ENCODE peak calls at places on chromosome 18, in eight cellular contexts. O is breast epithelium, N is uterus, B is GM23338, G is PC-3, E is cardiac muscle cell, U is heart left ventricle, M is Peyer's patch. Y is an unnamed sample.

GRCh38 chr18:5895886-5896740 is 791 bp upstream of the TMEM200C start:
- DNase-seq in O (peak), N (no peak), B (peak), G (peak), E (peak), U (peak), M (peak), Y (no peak)

GRCh38 chr18:5527603-5528002 is 16.2 kb downstream of the EPB41L3 start:
- DNase-seq in O (no peak), N (no peak), B (no peak), G (no peak), E (no peak), U (peak), M (no peak), Y (no peak)

GRCh38 chr18:9787716-9788115 is 79.6 kb downstream of the RAB31 start:
- DNase-seq in O (no peak), N (no peak), B (no peak), G (no peak), E (no peak), U (no peak), M (no peak), Y (no peak)

GRCh38 chr18:68667121-68667520 is 47.8 kb downstream of the TMX3 start:
- DNase-seq in O (no peak), N (no peak), B (no peak), G (no peak), E (no peak), U (no peak), M (no peak), Y (no peak)

GRCh38 chr18:35490894-35491688 is 6.7 kb downstream of the INO80C start:
- DNase-seq in O (no peak), N (no peak), B (peak), G (no peak), E (no peak), U (no peak), M (no peak), Y (no peak)

GRCh38 chr18:42072407-42072806 is 117.4 kb downstream of the PIK3C3 start:
- DNase-seq in O (no peak), N (no peak), B (peak), G (no peak), E (no peak), U (no peak), M (no peak), Y (no peak)

GRCh38 chr18:49537232-49537876 is 24.5 kb upstream of the LIPG start:
- DNase-seq in O (no peak), N (no peak), B (no peak), G (peak), E (no peak), U (no peak), M (no peak), Y (no peak)

GRCh38 chr18:44238449-44238848 is 442.2 kb upstream of the SETBP1 start:
- DNase-seq in O (no peak), N (no peak), B (no peak), G (no peak), E (no peak), U (no peak), M (no peak), Y (no peak)

GRCh38 chr18:59898609-59899297 is 1.0 kb upstream of the PMAIP1 start:
- DNase-seq in O (no peak), N (no peak), B (no peak), G (no peak), E (no peak), U (no peak), M (no peak), Y (no peak)

GRCh38 chr18:69400253-69400975 is at the start of gene DOK6:
- DNase-seq in O (no peak), N (peak), B (peak), G (no peak), E (peak), U (peak), M (no peak), Y (peak)

GRCh38 chr18:21489119-21489750 is 111.3 kb downstream of the ESCO1 start:
- DNase-seq in O (no peak), N (no peak), B (peak), G (peak), E (peak), U (no peak), M (no peak), Y (no peak)

GRCh38 chr18:54825626-54826344 is 2.5 kb upstream of the RAB27B start:
- DNase-seq in O (no peak), N (no peak), B (no peak), G (no peak), E (no peak), U (no peak), M (no peak), Y (no peak)

GRCh38 chr18:44790860-44791259 is 110.2 kb downstream of the SETBP1 start:
- DNase-seq in O (no peak), N (no peak), B (no peak), G (no peak), E (no peak), U (no peak), M (no peak), Y (no peak)

GRCh38 chr18:43590182-43590903 is 313.1 kb upstream of the SYT4 start:
- DNase-seq in O (no peak), N (no peak), B (no peak), G (peak), E (no peak), U (no peak), M (no peak), Y (no peak)

GRCh38 chr18:58228762-58229161 is 184.7 kb downstream of the NEDD4L start:
- DNase-seq in O (no peak), N (no peak), B (peak), G (no peak), E (no peak), U (no peak), M (no peak), Y (no peak)

GRCh38 chr18:41858761-41859555 is 96.1 kb upstream of the PIK3C3 start:
- DNase-seq in O (no peak), N (no peak), B (no peak), G (no peak), E (no peak), U (no peak), M (no peak), Y (no peak)

GRCh38 chr18:4638680-4639079 is 183.6 kb upstream of the DLGAP1 start:
- DNase-seq in O (no peak), N (no peak), B (no peak), G (no peak), E (no peak), U (no peak), M (no peak), Y (no peak)

GRCh38 chr18:68426731-68427315 is 288.1 kb downstream of the TMX3 start:
- DNase-seq in O (no peak), N (no peak), B (no peak), G (no peak), E (no peak), U (no peak), M (no peak), Y (no peak)

GRCh38 chr18:41569867-41570266 is 385.2 kb upstream of the PIK3C3 start:
- DNase-seq in O (no peak), N (no peak), B (no peak), G (peak), E (no peak), U (no peak), M (no peak), Y (no peak)

GRCh38 chr18:45962461-45962860 is 4.7 kb downstream of the EPG5 start:
- DNase-seq in O (no peak), N (no peak), B (no peak), G (peak), E (peak), U (no peak), M (no peak), Y (no peak)

GRCh38 chr18:47175283-47175894 is 775 bp downstream of the IER3IP1 start:
- DNase-seq in O (no peak), N (no peak), B (peak), G (no peak), E (no peak), U (no peak), M (peak), Y (no peak)

GRCh38 chr18:51337406-51337805 is 139.9 kb upstream of the MEX3C start:
- DNase-seq in O (no peak), N (no peak), B (no peak), G (no peak), E (no peak), U (no peak), M (no peak), Y (no peak)

GRCh38 chr18:23825496-23825895 is 136.2 kb downstream of the LAMA3 start:
- DNase-seq in O (no peak), N (no peak), B (no peak), G (no peak), E (no peak), U (no peak), M (no peak), Y (no peak)

GRCh38 chr18:9333441-9334350 is 877 bp upstream of the TWSG1 start:
- DNase-seq in O (no peak), N (peak), B (peak), G (no peak), E (no peak), U (no peak), M (peak), Y (no peak)

GRCh38 chr18:13164406-13164805 is 54.2 kb upstream of the LDLRAD4 start:
- DNase-seq in O (no peak), N (no peak), B (no peak), G (no peak), E (no peak), U (no peak), M (no peak), Y (no peak)

GRCh38 chr18:2653467-2653866 is 2.1 kb upstream of the SMCHD1 start:
- DNase-seq in O (no peak), N (no peak), B (peak), G (no peak), E (no peak), U (no peak), M (no peak), Y (no peak)

GRCh38 chr18:48186084-48186798 is 222.9 kb downstream of the ZBTB7C start:
- DNase-seq in O (no peak), N (peak), B (peak), G (no peak), E (peak), U (no peak), M (no peak), Y (peak)

GRCh38 chr18:49002881-49003280 is 52.1 kb upstream of the SMAD7 start:
- DNase-seq in O (no peak), N (no peak), B (no peak), G (no peak), E (no peak), U (no peak), M (no peak), Y (no peak)

GRCh38 chr18:7778181-7778580 is 211.1 kb downstream of the PTPRM start:
- DNase-seq in O (no peak), N (no peak), B (no peak), G (peak), E (no peak), U (no peak), M (no peak), Y (no peak)

GRCh38 chr18:68083131-68083530 is 566.6 kb upstream of the DSEL start:
- DNase-seq in O (no peak), N (no peak), B (no peak), G (no peak), E (no peak), U (no peak), M (no peak), Y (no peak)

GRCh38 chr18:6236258-6236657 is 178.5 kb downstream of the L3MBTL4 start:
- DNase-seq in O (no peak), N (no peak), B (no peak), G (no peak), E (no peak), U (no peak), M (no peak), Y (no peak)

GRCh38 chr18:70461323-70462077 is 172.7 kb downstream of the SOCS6 start:
- DNase-seq in O (no peak), N (no peak), B (no peak), G (no peak), E (no peak), U (no peak), M (no peak), Y (no peak)

GRCh38 chr18:70468861-70469570 is 180.2 kb downstream of the SOCS6 start:
- DNase-seq in O (no peak), N (no peak), B (no peak), G (no peak), E (no peak), U (no peak), M (no peak), Y (no peak)

GRCh38 chr18:70462078-70462439 is 173.2 kb downstream of the SOCS6 start:
- DNase-seq in O (no peak), N (no peak), B (no peak), G (no peak), E (no peak), U (no peak), M (no peak), Y (no peak)

GRCh38 chr18:70463085-70463484 is 174.2 kb downstream of the SOCS6 start:
- DNase-seq in O (no peak), N (no peak), B (no peak), G (no peak), E (no peak), U (no peak), M (no peak), Y (no peak)

DNA sequence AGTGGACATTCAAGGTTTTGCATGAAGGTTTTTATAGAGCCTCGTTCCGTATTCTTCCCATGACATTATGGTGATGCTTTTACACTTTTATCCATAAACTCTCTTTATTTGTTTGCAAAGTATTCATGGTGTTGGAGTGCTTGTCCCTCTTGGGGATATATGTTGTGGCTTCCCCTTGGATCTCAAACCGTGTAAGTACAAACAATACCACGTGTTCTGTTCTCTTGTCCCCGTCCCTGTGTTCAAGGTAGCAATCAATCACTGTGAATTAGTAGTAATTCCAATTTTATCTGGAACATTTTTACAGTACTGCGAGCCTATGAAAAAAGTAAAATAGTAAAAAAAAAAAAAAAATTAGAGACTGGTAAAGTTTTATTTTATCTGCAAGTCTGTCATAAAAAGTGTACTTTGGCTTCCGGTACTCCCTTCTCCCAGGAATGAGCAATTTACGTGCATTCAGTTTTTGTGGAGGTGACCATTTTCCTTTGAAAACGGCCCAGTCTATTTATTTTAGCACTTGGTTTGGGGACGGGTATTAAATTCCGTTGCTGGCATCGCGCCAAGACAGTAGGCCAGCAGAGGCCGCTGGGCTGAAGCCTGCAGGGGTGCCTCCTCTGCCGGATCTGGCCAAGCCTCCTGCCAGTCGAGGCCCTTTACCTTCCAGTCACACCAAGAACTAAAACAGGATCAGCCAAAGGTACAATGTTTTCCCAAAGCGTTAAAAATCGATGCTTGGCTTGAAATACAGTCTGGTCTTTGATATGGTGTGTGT is 175.7 kb downstream of the SOCS6 start:
- DNase-seq in O (peak), N (peak), B (peak), G (peak), E (peak), U (peak), M (peak), Y (peak)
- TF ChIP-seq CTCF in O (no peak), N (no peak), B (peak), G (peak), E (peak), U (peak), M (no peak), Y (peak)

GRCh38 chr18:64679121-64679520 is 530.2 kb upstream of the LINC00305 start:
- DNase-seq in O (no peak), N (no peak), B (no peak), G (no peak), E (no peak), U (no peak), M (no peak), Y (no peak)

GRCh38 chr18:64678048-64678447 is 529.2 kb upstream of the LINC00305 start:
- DNase-seq in O (no peak), N (no peak), B (peak), G (no peak), E (no peak), U (no peak), M (no peak), Y (no peak)
- H3K4me3 ChIP-seq in O (no peak), N (no peak), B (no peak), G (no peak), E (no peak), U (no peak), M (no peak), Y (no peak)

GRCh38 chr18:79394438-79395307 is 1.1 kb upstream of the NFATC1 start:
- DNase-seq in O (no peak), N (peak), B (no peak), G (peak), E (no peak), U (peak), M (peak), Y (no peak)

GRCh38 chr18:79395308-79395640 is 456 bp upstream of the NFATC1 start:
- DNase-seq in O (no peak), N (no peak), B (no peak), G (no peak), E (no peak), U (no peak), M (no peak), Y (no peak)

GRCh38 chr18:79392226-79392625 is 3.5 kb upstream of the NFATC1 start:
- DNase-seq in O (no peak), N (no peak), B (no peak), G (no peak), E (no peak), U (no peak), M (no peak), Y (peak)

GRCh38 chr18:79393626-79394401 is 1.9 kb upstream of the NFATC1 start:
- DNase-seq in O (peak), N (peak), B (peak), G (peak), E (peak), U (peak), M (peak), Y (no peak)

GRCh38 chr18:79393181-79393598 is 2.5 kb upstream of the NFATC1 start:
- DNase-seq in O (no peak), N (no peak), B (no peak), G (no peak), E (no peak), U (no peak), M (peak), Y (no peak)
- H3K27ac ChIP-seq in O (peak), N (peak), B (no peak), G (peak), E (no peak), U (peak), M (peak), Y (no peak)

GRCh38 chr18:75208836-75209128 is 157 bp downstream of the PTGR3 start:
- DNase-seq in O (no peak), N (no peak), B (no peak), G (no peak), E (no peak), U (no peak), M (peak), Y (no peak)

GRCh38 chr18:75207298-75208054 is 1.5 kb downstream of the PTGR3 start:
- DNase-seq in O (no peak), N (no peak), B (no peak), G (peak), E (no peak), U (no peak), M (no peak), Y (no peak)

GRCh38 chr18:75206637-75207297 is 2.2 kb downstream of the PTGR3 start:
- DNase-seq in O (no peak), N (no peak), B (peak), G (no peak), E (no peak), U (no peak), M (no peak), Y (no peak)

GRCh38 chr18:75209129-75209951 is at the start of gene PTGR3:
- DNase-seq in O (peak), N (peak), B (peak), G (peak), E (peak), U (peak), M (peak), Y (peak)

GRCh38 chr18:75208055-75208835 is 694 bp downstream of the PTGR3 start:
- DNase-seq in O (peak), N (peak), B (peak), G (peak), E (peak), U (peak), M (peak), Y (no peak)
- TF ChIP-seq CTCF in O (no peak), N (no peak), B (no peak), G (no peak), E (no peak), U (no peak), M (no peak), Y (no peak)

GRCh38 chr18:56741685-56742084 is 90.5 kb downstream of the WDR7 start:
- DNase-seq in O (no peak), N (no peak), B (no peak), G (no peak), E (no peak), U (no peak), M (no peak), Y (no peak)
- H3K4me3 ChIP-seq in O (no peak), N (no peak), B (no peak), G (no peak), E (no peak), U (no peak), M (no peak), Y (no peak)

GRCh38 chr18:63316612-63317555 is 2.7 kb downstream of the BCL2 start:
- DNase-seq in O (no peak), N (no peak), B (no peak), G (peak), E (no peak), U (no peak), M (no peak), Y (no peak)

GRCh38 chr18:63314062-63314790 is 5.3 kb downstream of the BCL2 start:
- DNase-seq in O (no peak), N (no peak), B (no peak), G (no peak), E (no peak), U (no peak), M (no peak), Y (no peak)

GRCh38 chr18:63317556-63317946 is 2.0 kb downstream of the BCL2 start:
- DNase-seq in O (no peak), N (no peak), B (no peak), G (no peak), E (no peak), U (no peak), M (no peak), Y (no peak)

GRCh38 chr18:63314991-63315662 is 4.4 kb downstream of the BCL2 start:
- DNase-seq in O (no peak), N (no peak), B (no peak), G (no peak), E (no peak), U (no peak), M (no peak), Y (no peak)

GRCh38 chr18:63315879-63316278 is 3.7 kb downstream of the BCL2 start:
- DNase-seq in O (no peak), N (no peak), B (no peak), G (peak), E (no peak), U (no peak), M (no peak), Y (no peak)
- H3K27ac ChIP-seq in O (peak), N (peak), B (no peak), G (no peak), E (no peak), U (no peak), M (peak), Y (no peak)

GRCh38 chr18:24975499-24975898 is 376.5 kb downstream of the ZNF521 start:
- DNase-seq in O (no peak), N (no peak), B (no peak), G (no peak), E (no peak), U (no peak), M (no peak), Y (no peak)
- TF ChIP-seq CTCF in O (no peak), N (no peak), B (no peak), G (no peak), E (no peak), U (no peak), M (no peak), Y (no peak)

DNA sequence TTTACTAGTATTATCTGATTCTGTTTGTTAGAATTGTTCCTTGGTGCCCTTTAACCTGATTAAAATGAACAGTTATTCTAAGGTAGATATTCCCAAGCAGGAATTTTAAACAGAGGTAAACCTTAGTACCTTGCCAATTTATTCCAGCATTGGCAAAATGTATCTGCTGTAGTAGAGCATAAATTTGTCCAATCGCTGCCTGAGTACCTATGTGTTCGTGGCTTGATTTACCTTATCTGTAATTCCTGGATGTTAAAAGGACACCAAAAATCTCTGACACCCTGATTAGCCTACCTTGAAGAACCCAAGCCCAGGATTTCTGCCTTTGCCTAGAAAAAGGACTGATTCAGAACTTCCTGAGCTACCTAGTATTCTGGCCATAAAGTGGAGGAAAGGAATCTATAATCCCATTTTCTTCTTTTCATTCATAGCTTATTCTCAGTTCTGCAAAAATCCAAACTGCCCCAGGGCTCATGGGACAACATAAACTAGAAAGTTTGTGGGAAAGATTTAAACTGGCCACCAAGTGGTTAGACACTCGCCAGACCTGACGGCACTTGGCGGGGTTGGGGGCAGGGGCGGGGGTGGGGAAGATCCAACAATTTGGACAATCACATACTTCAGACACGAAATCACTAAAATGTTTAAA is 16.2 kb upstream of the ZCCHC2 start:
- DNase-seq in O (no peak), N (no peak), B (no peak), G (peak), E (no peak), U (no peak), M (no peak), Y (no peak)
- H3K4me3 ChIP-seq in O (peak), N (peak), B (no peak), G (peak), E (no peak), U (peak), M (peak), Y (no peak)

Y was measured in dorsolateral prefrontal cortex.